ENCODE peak calls at places on chromosome 17, in five cellular contexts. S is IMR-90, R is MM.1S, T is endodermal cell, A is mammary epithelial cell. B is an unnamed sample.

GRCh38 chr17:82239926-82240505 is 11.2 kb downstream of the SLC16A3 start:
- DNase-seq in S (no peak), R (no peak), T (peak; percentile 54), A (no peak), B (no peak)

GRCh38 chr17:42311240-42312034 is 23.1 kb downstream of the STAT5A start:
- DNase-seq in S (peak; percentile 94), R (no peak), T (no peak), A (no peak), B (peak; percentile 97)

GRCh38 chr17:74369221-74369620 is 1.9 kb downstream of the GPR142 start:
- DNase-seq in S (no peak), R (no peak), T (peak; percentile 90), A (no peak), B (no peak)

GRCh38 chr17:2084129-2084765 is 29.3 kb downstream of the HIC1 start:
- DNase-seq in S (peak; percentile 53), R (no peak), T (no peak), A (peak; percentile 36), B (peak; percentile 75)

GRCh38 chr17:1934901-1935300 is 90.2 kb downstream of the RTN4RL1 start:
- DNase-seq in S (no peak), R (no peak), T (no peak), A (no peak), B (no peak)

GRCh38 chr17:40827746-40828453 is 5.5 kb upstream of the KRT10 start:
- DNase-seq in S (no peak), R (no peak), T (no peak), A (peak; percentile 74), B (peak; percentile 33)

GRCh38 chr17:2058521-2059124 is 3.7 kb downstream of the HIC1 start:
- DNase-seq in S (peak; percentile 76), R (peak; percentile 62), T (peak; percentile 96), A (no peak), B (no peak)

GRCh38 chr17:42179911-42180410 is 981 bp downstream of the KCNH4 start:
- DNase-seq in S (peak; percentile 30), R (no peak), T (peak; percentile 96), A (peak; percentile 20), B (peak; percentile 69)

GRCh38 chr17:82110298-82110697 is 12.3 kb upstream of the FASN start:
- DNase-seq in S (no peak), R (no peak), T (no peak), A (peak; percentile 83), B (no peak)

GRCh38 chr17:63430223-63430622 is 15.9 kb downstream of the CYB561 start:
- DNase-seq in S (no peak), R (no peak), T (no peak), A (no peak), B (no peak)

GRCh38 chr17:83133302-83134121 is 54.1 kb downstream of the METRNL start:
- DNase-seq in S (no peak), R (no peak), T (peak; percentile 45), A (no peak), B (peak; percentile 55)

GRCh38 chr17:70464995-70465394 is 295.7 kb downstream of the KCNJ2 start:
- DNase-seq in S (no peak), R (no peak), T (no peak), A (no peak), B (no peak)

GRCh38 chr17:2789700-2790099 is 6.5 kb upstream of the RAP1GAP2 start:
- DNase-seq in S (no peak), R (no peak), T (no peak), A (no peak), B (no peak)

GRCh38 chr17:53134546-53134945 is 688.2 kb upstream of the KIF2B start:
- DNase-seq in S (no peak), R (no peak), T (no peak), A (no peak), B (no peak)

GRCh38 chr17:1562178-1562643 is 381 bp downstream of the PITPNA start:
- DNase-seq in S (no peak), R (no peak), T (peak; percentile 87), A (no peak), B (no peak)

GRCh38 chr17:7466644-7467341 is 12.6 kb downstream of the ZBTB4 start:
- DNase-seq in S (peak; percentile 66), R (no peak), T (no peak), A (peak; percentile 26), B (no peak)

GRCh38 chr17:73506470-73507435 is 137.5 kb downstream of the SDK2 start:
- DNase-seq in S (no peak), R (no peak), T (no peak), A (no peak), B (no peak)

GRCh38 chr17:14759325-14759724 is 458.4 kb downstream of the HS3ST3B1 start:
- DNase-seq in S (no peak), R (no peak), T (no peak), A (no peak), B (no peak)

GRCh38 chr17:9842057-9842758 is 16.5 kb downstream of the GLP2R start:
- DNase-seq in S (peak; percentile 77), R (no peak), T (peak; percentile 47), A (no peak), B (peak; percentile 11)
- H3K9ac ChIP-seq in S (no peak overlapping the region), R (no peak overlapping the region), T (no peak overlapping the region), A (no peak overlapping the region), B (peak overlapping the region; percentile 77)

DNA sequence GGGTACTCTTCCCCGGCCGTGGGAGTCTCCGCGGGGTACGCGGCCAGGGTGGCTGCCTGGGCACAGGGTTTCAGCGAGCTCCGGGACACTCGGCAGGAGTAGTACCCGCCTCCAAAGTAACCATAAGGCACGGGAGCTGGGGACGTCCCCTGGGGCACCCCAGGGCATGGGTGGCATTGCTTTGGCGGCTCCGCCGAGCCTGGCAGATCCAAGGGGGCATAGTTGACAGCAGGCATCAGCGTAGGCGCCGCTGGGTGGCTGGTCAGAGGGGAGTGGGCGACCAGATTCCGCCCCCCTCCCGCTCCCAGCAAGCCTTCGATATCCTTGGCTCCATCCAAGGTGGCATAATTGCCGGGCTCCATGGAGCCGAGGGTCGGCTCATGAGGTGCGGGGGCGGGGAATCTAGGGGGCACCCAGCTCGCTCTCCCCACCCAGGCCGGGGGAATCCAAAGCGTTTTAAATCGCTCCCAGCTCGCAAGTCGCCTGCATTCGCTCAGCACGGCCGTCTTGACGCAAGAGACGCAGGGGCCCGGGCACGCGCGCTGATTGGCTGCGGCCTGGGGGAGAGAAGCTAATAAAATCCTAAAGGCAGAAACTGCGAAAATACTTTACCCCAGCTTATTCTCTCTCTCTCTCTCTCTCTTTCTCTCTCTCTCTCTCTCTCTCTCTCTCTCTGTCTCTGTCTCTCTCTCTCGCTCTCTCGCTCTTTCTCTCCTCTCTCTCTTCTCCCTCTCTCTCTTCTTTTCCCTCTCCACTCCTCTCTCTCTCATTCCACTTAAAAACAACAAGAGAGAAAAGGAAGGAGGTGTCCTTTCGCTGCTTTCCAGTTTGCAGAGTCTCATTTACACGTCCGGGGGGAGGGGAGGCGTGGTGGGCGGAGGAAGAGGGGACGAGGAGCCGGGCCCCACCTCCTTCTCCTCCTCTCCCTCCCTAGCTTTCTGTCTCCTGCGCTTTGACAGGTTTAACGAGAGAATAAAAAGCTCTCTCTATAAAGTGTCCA is at the start of gene HOXB13:
- DNase-seq in S (peak; percentile 39), R (peak; percentile 41), T (peak; percentile 91), A (no peak), B (peak; percentile 27)
- H3K4me3 ChIP-seq in S (peak within 1 kb of the TSS; percentile 27), R (peak within 1 kb of the TSS; percentile 56), T (peak within 1 kb of the TSS; percentile 62), A (peak within 1 kb of the TSS; percentile 15), B (peak within 1 kb of the TSS; percentile 48)

GRCh38 chr17:27451906-27452305 is 4.3 kb upstream of the KSR1 start:
- DNase-seq in S (no peak), R (no peak), T (no peak), A (no peak), B (no peak)
- H3K9ac ChIP-seq in S (no peak overlapping the region), R (no peak overlapping the region), T (no peak overlapping the region), A (no peak overlapping the region), B (no peak overlapping the region)

DNA sequence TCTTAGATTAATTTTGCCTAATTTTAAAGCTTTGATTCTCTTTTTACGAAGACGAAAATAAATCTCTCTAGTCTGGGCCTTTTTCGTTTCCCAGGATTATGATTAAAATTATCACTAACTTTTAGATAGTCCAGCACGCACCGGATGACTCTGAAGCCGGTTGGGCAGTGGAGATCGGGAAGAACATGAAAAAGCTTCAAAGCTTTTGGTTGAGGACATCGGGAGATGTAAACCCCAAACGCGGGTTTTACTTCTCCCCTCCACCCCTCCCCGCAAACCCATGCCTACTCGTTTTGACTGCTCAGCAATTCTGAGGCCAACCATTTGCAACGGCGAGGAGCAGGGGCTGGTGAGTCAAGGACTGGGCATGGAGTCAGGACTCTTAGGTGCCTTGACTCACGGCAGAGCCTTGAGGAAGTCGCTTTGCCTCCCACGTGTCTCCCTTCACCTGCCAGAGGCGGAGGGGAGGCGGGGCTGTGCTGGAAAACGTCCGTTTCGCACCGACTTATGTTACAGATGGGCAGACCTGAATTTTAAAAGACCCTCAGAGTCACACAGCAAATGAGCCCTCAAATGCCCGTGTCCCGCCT is 989 bp upstream of the DUSP14 start:
- DNase-seq in S (peak; percentile 97), R (peak; percentile 76), T (peak; percentile 95), A (peak; percentile 96), B (peak; percentile 95)
- H3K4me3 ChIP-seq in S (peak overlapping the region; percentile 95), R (peak overlapping the region; percentile 80), T (peak overlapping the region; percentile 88), A (peak overlapping the region; percentile 86), B (peak overlapping the region; percentile 92)

DNA sequence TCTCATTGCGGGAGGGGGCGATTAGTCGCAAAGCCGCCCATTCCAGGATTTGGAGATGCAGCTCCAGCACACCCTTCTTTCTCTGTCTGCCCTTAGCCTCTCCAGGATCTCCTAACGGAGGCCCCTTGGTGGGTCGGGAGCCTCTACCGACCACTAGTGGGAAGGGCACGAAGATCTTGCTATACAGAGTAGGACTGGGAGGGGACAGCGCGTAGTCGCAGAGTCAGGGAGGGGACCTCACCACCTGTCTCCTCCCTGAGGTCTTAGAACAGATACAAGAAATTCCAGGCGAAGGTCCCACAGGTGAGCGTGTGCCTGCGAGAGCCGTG is 569 bp upstream of the SMTNL2 start:
- DNase-seq in S (no peak), R (no peak), T (peak; percentile 86), A (no peak), B (peak; percentile 24)
- H3K9ac ChIP-seq in S (no peak overlapping the region), R (no peak overlapping the region), T (no peak overlapping the region), A (no peak overlapping the region), B (no peak overlapping the region)

GRCh38 chr17:45222273-45222993 is 748 bp downstream of the FMNL1 start:
- DNase-seq in S (no peak), R (peak; percentile 53), T (peak; percentile 90), A (no peak), B (no peak)
- H3K4me3 ChIP-seq in S (peak overlapping the region; percentile 56), R (peak overlapping the region; percentile 98), T (peak overlapping the region; percentile 27), A (peak overlapping the region; percentile 28), B (peak overlapping the region; percentile 47)

B was measured in adipocyte.